ENCODE peak calls at places on chromosomes 12 and 14, in four cellular contexts. J is OCI-LY7, W is fibroblast of lung, C is foreskin fibroblast. A is an unnamed sample.
A peak's percentile ranks its signal among the peaks of the same experiment; 100 is the strongest.

GRCh38 chr12:72747460-72747859 is 475.3 kb downstream of the TRHDE start:
- DNase-seq in J (no peak), W (no peak), C (peak; percentile 1), A (no peak)

GRCh38 chr12:6927379-6927991 is at the start of gene ATN1:
- DNase-seq in J (no peak), W (peak; percentile 87), C (peak; percentile 92), A (peak; percentile 55)

GRCh38 chr12:120534703-120535655 is 823 bp downstream of the RNF10 start:
- DNase-seq in J (peak; percentile 69), W (peak; percentile 89), C (peak; percentile 88), A (peak; percentile 67)

GRCh38 chr12:110253176-110253575 is 27.9 kb upstream of the ATP2A2 start:
- DNase-seq in J (no peak), W (peak; percentile 72), C (peak; percentile 65), A (no peak)

GRCh38 chr12:39807043-39807442 is 187.4 kb upstream of the ABCD2 start:
- DNase-seq in J (peak; percentile 13), W (no peak), C (no peak), A (peak; percentile 8)

GRCh38 chr12:120639771-120640721 is at the start of gene CABP1:
- DNase-seq in J (peak; percentile 83), W (no peak), C (no peak), A (peak; percentile 71)

GRCh38 chr12:5186715-5187114 is 143.0 kb downstream of the KCNA5 start:
- DNase-seq in J (no peak), W (no peak), C (no peak), A (no peak)

GRCh38 chr12:12461923-12462315 is 100.7 kb downstream of the DUSP16 start:
- DNase-seq in J (no peak), W (no peak), C (no peak), A (peak; percentile 72)

GRCh38 chr12:104958946-104959841 is 1.1 kb upstream of the SLC41A2 start:
- DNase-seq in J (peak; percentile 3), W (peak; percentile 80), C (peak; percentile 77), A (no peak)

GRCh38 chr12:106139422-106140141 is 828 bp upstream of the NUAK1 start:
- DNase-seq in J (no peak), W (peak; percentile 76), C (peak; percentile 93), A (peak; percentile 49)

GRCh38 chr14:33902363-33902762 is 48.5 kb downstream of the EGLN3 start:
- DNase-seq in J (no peak), W (no peak), C (no peak), A (no peak)

GRCh38 chr12:102406033-102406584 is 74.3 kb downstream of the IGF1 start:
- DNase-seq in J (no peak), W (peak; percentile 23), C (peak; percentile 34), A (no peak)

GRCh38 chr14:38718519-38718918 is 384.5 kb downstream of the SEC23A start:
- DNase-seq in J (no peak), W (no peak), C (no peak), A (no peak)

GRCh38 chr14:64786296-64787149 is 82.3 kb downstream of the PLEKHG3 start:
- DNase-seq in J (no peak), W (peak; percentile 65), C (peak; percentile 16), A (no peak)

GRCh38 chr12:16626991-16627390 is 21.0 kb upstream of the LMO3 start:
- DNase-seq in J (no peak), W (no peak), C (no peak), A (no peak)

GRCh38 chr12:43349863-43350262 is 202.1 kb downstream of the ADAMTS20 start:
- DNase-seq in J (no peak), W (peak; percentile 43), C (peak; percentile 58), A (no peak)

GRCh38 chr12:89187507-89187906 is 164.8 kb downstream of the DUSP6 start:
- DNase-seq in J (no peak), W (no peak), C (no peak), A (no peak)

GRCh38 chr12:47734725-47735480 is 9.6 kb upstream of the ENDOU start:
- DNase-seq in J (no peak), W (peak; percentile 24), C (peak; percentile 25), A (no peak)

GRCh38 chr12:119660074-119660473 is 7.9 kb upstream of the PRKAB1 start:
- DNase-seq in J (no peak), W (no peak), C (no peak), A (no peak)

GRCh38 chr12:131034631-131035267 is 81.0 kb downstream of the ADGRD1 start:
- DNase-seq in J (no peak), W (no peak), C (no peak), A (no peak)

GRCh38 chr12:45192041-45192695 is 23.7 kb upstream of the ANO6 start:
- DNase-seq in J (no peak), W (peak; percentile 48), C (peak; percentile 75), A (no peak)

GRCh38 chr12:1934831-1935230 is 16.4 kb upstream of the CACNA2D4 start:
- DNase-seq in J (no peak), W (no peak), C (no peak), A (no peak)

GRCh38 chr12:114064497-114064896 is 98.4 kb upstream of the RBM19 start:
- DNase-seq in J (no peak), W (no peak), C (no peak), A (no peak)

GRCh38 chr12:76697849-76698248 is 66.1 kb upstream of the ZDHHC17 start:
- DNase-seq in J (no peak), W (no peak), C (no peak), A (no peak)

GRCh38 chr12:64180951-64181350 is 41.1 kb downstream of the KICS2 start:
- DNase-seq in J (no peak), W (peak; percentile 71), C (peak; percentile 69), A (no peak)

GRCh38 chr12:94305293-94305957 is 154.2 kb downstream of the CEP83 start:
- DNase-seq in J (no peak), W (peak; percentile 77), C (peak; percentile 47), A (peak; percentile 79)

GRCh38 chr12:30151831-30152230 is 368.1 kb upstream of the TMTC1 start:
- DNase-seq in J (no peak), W (no peak), C (no peak), A (no peak)

GRCh38 chr14:102922490-102923200 is at the start of gene AMN:
- DNase-seq in J (no peak), W (no peak), C (no peak), A (peak; percentile 39)

GRCh38 chr12:79983969-79984629 is 49.2 kb upstream of the PPP1R12A start:
- DNase-seq in J (no peak), W (peak; percentile 55), C (peak; percentile 80), A (no peak)

GRCh38 chr12:65968889-65969509 is 144.7 kb downstream of the HMGA2 start:
- DNase-seq in J (no peak), W (no peak), C (peak; percentile 77), A (no peak)

GRCh38 chr14:81219821-81220487 is 805 bp downstream of the GTF2A1 start:
- DNase-seq in J (peak; percentile 67), W (no peak), C (peak; percentile 60), A (peak; percentile 42)

GRCh38 chr12:105698047-105698446 is 367.6 kb downstream of the C12orf75 start:
- DNase-seq in J (no peak), W (no peak), C (no peak), A (no peak)

GRCh38 chr12:11573880-11574279 is 75.6 kb upstream of the ETV6 start:
- DNase-seq in J (no peak), W (no peak), C (no peak), A (no peak)

GRCh38 chr14:69152181-69152943 is 557 bp downstream of the DCAF5 start:
- DNase-seq in J (peak; percentile 67), W (peak; percentile 54), C (peak; percentile 67), A (peak; percentile 62)

GRCh38 chr14:95301527-95302187 is 18.1 kb downstream of the CLMN start:
- DNase-seq in J (no peak), W (no peak), C (no peak), A (no peak)

GRCh38 chr12:15613981-15614380 is 175.2 kb downstream of the EPS8 start:
- DNase-seq in J (no peak), W (peak; percentile 41), C (peak; percentile 65), A (no peak)

GRCh38 chr14:56196274-56196673 is 78.1 kb downstream of the PELI2 start:
- DNase-seq in J (peak; percentile 8), W (peak; percentile 56), C (peak; percentile 75), A (no peak)

GRCh38 chr12:57491393-57492280 is 3.8 kb downstream of the MARS1 start:
- DNase-seq in J (peak; percentile 46), W (no peak), C (no peak), A (no peak)
- TF ChIP-seq CTCF in J (peak; percentile 65), W (no peak), C (no peak), A (peak; percentile 28)

GRCh38 chr12:49487605-49488004 is 51.2 kb upstream of the KCNH3 start:
- DNase-seq in J (no peak), W (no peak), C (no peak), A (no peak)

GRCh38 chr12:49491823-49492222 is 47.0 kb upstream of the KCNH3 start:
- DNase-seq in J (no peak), W (no peak), C (no peak), A (no peak)

GRCh38 chr12:49489154-49489553 is 49.7 kb upstream of the KCNH3 start:
- DNase-seq in J (no peak), W (no peak), C (no peak), A (no peak)

DNA sequence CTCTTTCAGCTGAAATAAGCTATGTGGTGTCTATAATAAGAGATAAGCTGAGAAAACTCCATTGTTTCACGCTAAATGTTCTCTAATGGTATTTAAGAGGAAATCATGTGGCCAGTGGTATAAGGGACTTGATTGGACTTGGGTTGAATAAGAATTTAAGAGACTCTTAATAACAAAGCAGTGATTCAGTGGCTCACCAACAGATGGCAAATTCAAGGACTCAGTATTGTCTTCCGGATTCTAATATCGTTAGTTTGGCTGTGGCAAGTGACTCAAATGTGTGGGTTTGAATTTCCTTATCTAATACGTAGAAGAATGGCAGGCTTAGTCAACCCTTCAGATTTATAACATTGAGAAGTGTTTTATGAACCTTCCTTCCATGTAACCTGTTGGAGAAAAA is 49.1 kb upstream of the KCNH3 start:
- DNase-seq in J (no peak), W (peak; percentile 60), C (peak; percentile 42), A (no peak)
- TF ChIP-seq CTCF in J (no peak), W (no peak), C (no peak), A (no peak)

GRCh38 chr14:54396493-54397335 is at the start of gene CDKN3:
- DNase-seq in J (peak; percentile 99), W (peak; percentile 99), C (peak; percentile 100), A (peak; percentile 99)
- TF ChIP-seq CTCF in J (peak; percentile 58), W (peak; percentile 26), C (peak; percentile 33), A (no peak)

DNA sequence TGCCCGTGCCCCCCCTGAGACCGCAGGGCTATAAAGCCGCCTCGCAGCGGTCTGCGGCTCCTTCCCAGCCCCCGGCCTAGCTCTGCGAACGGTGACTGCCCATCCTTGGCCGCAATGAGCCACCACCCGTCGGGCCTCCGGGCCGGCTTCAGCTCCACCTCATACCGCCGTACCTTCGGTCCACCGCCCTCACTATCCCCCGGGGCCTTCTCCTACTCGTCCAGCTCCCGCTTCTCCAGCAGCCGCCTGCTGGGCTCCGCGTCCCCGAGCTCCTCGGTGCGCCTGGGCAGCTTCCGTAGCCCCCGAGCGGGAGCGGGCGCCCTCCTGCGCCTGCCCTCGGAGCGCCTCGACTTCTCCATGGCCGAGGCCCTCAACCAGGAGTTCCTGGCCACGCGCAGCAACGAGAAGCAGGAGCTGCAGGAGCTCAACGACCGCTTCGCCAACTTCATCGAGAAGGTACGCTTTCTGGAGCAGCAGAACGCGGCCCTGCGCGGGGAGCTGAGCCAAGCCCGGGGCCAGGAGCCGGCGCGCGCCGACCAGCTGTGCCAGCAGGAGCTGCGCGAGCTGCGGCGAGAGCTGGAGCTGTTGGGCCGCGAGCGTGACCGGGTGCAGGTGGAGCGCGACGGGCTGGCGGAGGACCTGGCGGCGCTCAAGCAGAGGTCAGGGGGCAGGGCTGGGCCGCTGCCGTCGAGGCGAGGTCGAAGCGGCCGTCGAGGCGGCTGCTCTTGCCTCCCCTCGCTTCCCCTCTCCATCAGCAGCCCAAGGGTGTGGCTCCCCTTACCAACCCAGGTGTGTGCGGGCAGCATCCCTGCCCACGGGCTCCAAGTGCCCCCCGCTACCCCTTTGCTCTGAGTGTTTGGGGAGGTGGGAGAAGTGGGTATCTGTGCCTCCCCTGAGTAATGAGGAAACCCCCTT is at the start of gene PRPH:
- DNase-seq in J (no peak), W (no peak), C (peak; percentile 35), A (no peak)
- TF ChIP-seq CTCF in J (no peak), W (no peak), C (no peak), A (no peak)